ENCODE peak calls at places on chromosomes 12 and 14, in seven cellular contexts. U is gastrocnemius medialis, D is uterus, L is stomach, I is A549, S is spleen, F is esophagus squamous epithelium. P is an unnamed sample.

GRCh38 chr12:93167841-93168492 is 209.8 kb upstream of the NUDT4 start:
- DNase-seq in U (no peak), D (no peak), L (no peak), I (no peak), S (no peak), F (no peak), P (peak; percentile 16)

GRCh38 chr14:24659916-24660570 is 26.1 kb upstream of the GZMB start:
- DNase-seq in U (no peak), D (no peak), L (no peak), I (no peak), S (no peak), F (no peak), P (no peak)

GRCh38 chr12:40054554-40055226 is 51.2 kb downstream of the SLC2A13 start:
- DNase-seq in U (peak; percentile 4), D (no peak), L (no peak), I (peak; percentile 21), S (no peak), F (no peak), P (no peak)

GRCh38 chr14:103716091-103716801 is 636 bp downstream of the ZFYVE21 start:
- DNase-seq in U (no peak), D (no peak), L (no peak), I (peak; percentile 48), S (peak; percentile 93), F (no peak), P (peak; percentile 48)

GRCh38 chr12:122944588-122944987 is 21.7 kb downstream of the ABCB9 start:
- DNase-seq in U (no peak), D (no peak), L (peak; percentile 69), I (no peak), S (no peak), F (no peak), P (no peak)

GRCh38 chr12:45914090-45914489 is 76.3 kb downstream of the SCAF11 start:
- DNase-seq in U (no peak), D (no peak), L (no peak), I (no peak), S (no peak), F (no peak), P (no peak)

GRCh38 chr14:64698899-64699298 is 5.3 kb upstream of the PLEKHG3 start:
- DNase-seq in U (no peak), D (no peak), L (peak; percentile 78), I (no peak), S (no peak), F (no peak), P (no peak)

GRCh38 chr12:21989819-21990412 is 48.7 kb upstream of the ABCC9 start:
- DNase-seq in U (no peak), D (peak; percentile 21), L (no peak), I (no peak), S (no peak), F (no peak), P (no peak)

GRCh38 chr12:52415870-52416750 is 10.0 kb upstream of the KRT82 start:
- DNase-seq in U (peak; percentile 38), D (peak; percentile 83), L (no peak), I (no peak), S (no peak), F (no peak), P (no peak)

GRCh38 chr12:106137456-106138278 is 1.1 kb downstream of the NUAK1 start:
- DNase-seq in U (no peak), D (no peak), L (no peak), I (no peak), S (no peak), F (no peak), P (no peak)

GRCh38 chr14:83779266-83779665 is 1750.7 kb upstream of the FLRT2 start:
- DNase-seq in U (no peak), D (no peak), L (no peak), I (no peak), S (no peak), F (no peak), P (no peak)

GRCh38 chr14:54478621-54479215 is 10.1 kb downstream of the GMFB start:
- DNase-seq in U (no peak), D (no peak), L (no peak), I (no peak), S (no peak), F (no peak), P (no peak)

GRCh38 chr12:105057174-105057573 is 27.1 kb downstream of the ALDH1L2 start:
- DNase-seq in U (no peak), D (no peak), L (no peak), I (no peak), S (no peak), F (no peak), P (no peak)

GRCh38 chr14:24286996-24287395 is 12.6 kb downstream of the DHRS1 start:
- DNase-seq in U (no peak), D (no peak), L (no peak), I (no peak), S (no peak), F (no peak), P (no peak)

GRCh38 chr12:131851741-131852550 is 23.8 kb downstream of the MMP17 start:
- DNase-seq in U (no peak), D (no peak), L (no peak), I (no peak), S (no peak), F (no peak), P (no peak)

GRCh38 chr14:39617537-39617936 is 185.3 kb upstream of the FBXO33 start:
- DNase-seq in U (no peak), D (no peak), L (no peak), I (no peak), S (no peak), F (no peak), P (no peak)

GRCh38 chr14:89123215-89123614 is 293.8 kb downstream of the FOXN3 start:
- DNase-seq in U (no peak), D (no peak), L (no peak), I (no peak), S (no peak), F (no peak), P (no peak)

GRCh38 chr14:89123851-89124250 is 293.2 kb downstream of the FOXN3 start:
- DNase-seq in U (no peak), D (no peak), L (no peak), I (no peak), S (no peak), F (no peak), P (no peak)

GRCh38 chr14:89126461-89126860 is 290.6 kb downstream of the FOXN3 start:
- DNase-seq in U (no peak), D (no peak), L (no peak), I (no peak), S (no peak), F (no peak), P (no peak)

GRCh38 chr14:89125216-89125615 is 291.8 kb downstream of the FOXN3 start:
- DNase-seq in U (no peak), D (no peak), L (no peak), I (no peak), S (no peak), F (no peak), P (no peak)

GRCh38 chr14:89121961-89122675 is 294.9 kb downstream of the FOXN3 start:
- DNase-seq in U (no peak), D (no peak), L (no peak), I (no peak), S (no peak), F (no peak), P (no peak)
- H3K4me1 ChIP-seq in U (no peaks in the 10 kb centered on the region), D (no peaks in the 10 kb centered on the region), L (no peaks in the 10 kb centered on the region), I (no peaks in the 10 kb centered on the region), S (no peaks in the 10 kb centered on the region), F (no peaks in the 10 kb centered on the region), P (no peaks in the 10 kb centered on the region)

GRCh38 chr12:111362687-111363475 is 6.0 kb downstream of the PHETA1 start:
- DNase-seq in U (no peak), D (no peak), L (no peak), I (no peak), S (peak; percentile 74), F (no peak), P (no peak)

GRCh38 chr12:111361717-111362576 is 6.9 kb downstream of the PHETA1 start:
- DNase-seq in U (no peak), D (no peak), L (peak; percentile 85), I (no peak), S (peak; percentile 76), F (no peak), P (peak; percentile 81)

GRCh38 chr12:111360325-111360930 is 8.5 kb downstream of the PHETA1 start:
- DNase-seq in U (no peak), D (no peak), L (no peak), I (no peak), S (no peak), F (no peak), P (no peak)

GRCh38 chr12:111359914-111360276 is 9.0 kb downstream of the PHETA1 start:
- DNase-seq in U (no peak), D (no peak), L (no peak), I (no peak), S (no peak), F (no peak), P (no peak)

DNA sequence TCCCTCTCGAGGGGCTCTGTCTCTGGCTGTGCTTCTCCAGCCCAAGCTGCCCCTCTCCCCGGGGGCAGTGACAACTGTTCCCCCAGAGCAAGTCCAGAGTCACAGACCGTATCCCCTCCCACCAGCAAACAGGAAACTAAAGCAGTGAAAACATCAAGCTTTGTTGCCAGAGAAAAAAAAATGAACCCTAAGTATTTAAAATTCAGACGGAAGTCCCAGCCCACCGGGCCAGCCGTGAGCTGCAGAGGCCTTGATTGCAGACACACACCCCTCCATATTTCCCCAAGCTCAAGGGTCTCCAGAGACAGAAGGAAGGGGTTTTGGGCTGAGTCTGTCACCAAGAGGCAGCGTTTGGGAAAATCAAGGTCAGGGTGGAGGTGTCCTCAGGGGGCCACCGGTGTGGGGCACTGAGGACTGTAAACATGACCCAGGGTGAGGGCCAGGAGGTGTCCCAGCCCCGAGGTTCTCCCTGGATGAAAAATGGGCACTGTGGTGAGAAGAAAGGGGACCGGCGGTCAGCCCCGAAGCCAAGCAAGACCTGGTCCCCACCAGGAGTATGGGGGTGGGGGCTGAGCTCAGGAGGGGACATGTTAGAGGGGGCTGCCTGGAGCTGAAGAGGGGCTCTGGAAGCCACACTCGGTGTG is 7.7 kb downstream of the PHETA1 start:
- DNase-seq in U (no peak), D (no peak), L (no peak), I (no peak), S (no peak), F (no peak), P (no peak)
- TF ChIP-seq POLR2A in U (no peak), D (no peak), L (no peak), I (no peak), S (no peak), F (no peak), P (no peak)

GRCh38 chr12:25994901-25995625 is 36.6 kb downstream of the RASSF8 start:
- DNase-seq in U (no peak), D (no peak), L (no peak), I (no peak), S (no peak), F (no peak), P (no peak)
- H3K4me1 ChIP-seq in U (peaks cover 63% of the 10 kb centered on the region), D (no peaks in the 10 kb centered on the region), L (peaks cover 58% of the 10 kb centered on the region), I (peaks cover 18% of the 10 kb centered on the region), S (no peaks in the 10 kb centered on the region), F (no peaks in the 10 kb centered on the region), P (peaks cover 25% of the 10 kb centered on the region)

DNA sequence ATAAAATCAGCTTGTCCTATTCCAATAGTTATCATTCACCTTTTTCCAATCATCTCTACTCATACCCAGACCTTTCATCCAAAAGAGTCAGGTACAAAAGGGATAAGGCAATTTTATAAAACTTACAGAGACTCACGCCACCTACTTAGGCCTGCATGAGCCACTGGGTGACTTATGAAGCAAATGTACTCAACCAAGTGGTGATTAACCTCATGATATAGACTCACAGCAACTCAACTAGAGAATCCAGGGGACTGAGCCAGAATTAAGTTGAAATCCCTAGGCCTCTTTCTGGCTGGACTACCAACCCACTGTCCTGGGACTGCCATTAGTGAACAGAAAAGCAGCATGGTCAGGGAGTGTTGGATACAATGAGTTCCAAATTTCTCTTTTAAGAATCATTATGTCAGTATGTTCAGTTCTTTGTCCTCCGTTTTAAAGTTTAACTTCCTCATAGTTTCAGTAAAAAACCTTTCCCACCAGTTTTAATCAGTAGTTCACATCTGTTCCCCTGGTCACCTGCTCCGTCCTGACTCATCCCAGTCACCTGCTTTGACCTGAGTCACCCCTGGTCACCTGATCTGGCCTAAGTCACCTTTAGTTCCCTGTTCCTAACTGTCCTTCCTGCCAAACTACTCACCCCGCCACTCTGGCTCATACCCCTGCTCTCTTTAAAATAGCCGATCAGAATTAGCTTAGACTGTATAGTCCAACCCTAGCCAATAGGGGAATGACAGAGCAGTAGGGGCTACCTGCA is 36.8 kb downstream of the SPTSSA start:
- DNase-seq in U (no peak), D (no peak), L (no peak), I (no peak), S (no peak), F (no peak), P (no peak)
- TF ChIP-seq POLR2A in U (no peak), D (no peak), L (no peak), I (no peak), S (no peak), F (no peak), P (no peak)